ENCODE peak calls at places on chromosome 14, in seven cellular contexts. V is IMR-90, J is H9, C is neuronal stem cell, W is H1, H is mesenchymal stem cell, D is trophoblast cell. F is an unnamed sample.

GRCh38 chr14:64736271-64737131 is 32.3 kb downstream of the PLEKHG3 start:
- DNase-seq in H (no peak), W (no peak), V (no peak), J (peak; percentile 53), C (no peak), D (no peak), F (peak; percentile 49)

GRCh38 chr14:75372260-75372659 is 55.6 kb upstream of the JDP2 start:
- DNase-seq in H (no peak), D (no peak), C (no peak), V (no peak), J (no peak), W (no peak), F (no peak)

GRCh38 chr14:103123634-103124500 is 606 bp downstream of the TNFAIP2 start:
- DNase-seq in J (peak; percentile 70), V (no peak), H (peak; percentile 56), W (no peak), C (no peak), D (peak; percentile 62), F (no peak)

GRCh38 chr14:64786296-64787149 is 82.3 kb downstream of the PLEKHG3 start:
- DNase-seq in D (no peak), V (peak; percentile 56), C (no peak), J (no peak), H (no peak), W (no peak), F (no peak)

GRCh38 chr14:92993302-92993701 is 70.4 kb downstream of the CHGA start:
- DNase-seq in H (no peak), W (no peak), D (no peak), J (no peak), C (no peak), V (no peak), F (no peak)

GRCh38 chr14:105204206-105204930 is 23.3 kb upstream of the NUDT14 start:
- DNase-seq in W (no peak), J (no peak), H (no peak), C (no peak), D (peak; percentile 91), V (no peak), F (no peak)

GRCh38 chr14:32081901-32082300 is 4.8 kb downstream of the ARHGAP5 start:
- DNase-seq in H (no peak), C (no peak), J (peak; percentile 28), W (no peak), V (no peak), D (no peak), F (peak; percentile 29)

GRCh38 chr14:93331375-93332031 is 1.3 kb downstream of the BTBD7 start:
- DNase-seq in D (peak; percentile 53), W (no peak), J (no peak), V (no peak), C (no peak), H (peak; percentile 47), F (no peak)

GRCh38 chr14:97057238-97057637 is 260.1 kb downstream of the VRK1 start:
- DNase-seq in W (no peak), C (no peak), H (no peak), D (no peak), V (no peak), J (no peak), F (no peak)

GRCh38 chr14:22602853-22603252 is 4.8 kb downstream of the ABHD4 start:
- DNase-seq in H (no peak), W (no peak), V (peak; percentile 57), J (no peak), D (peak; percentile 25), C (no peak), F (no peak)

GRCh38 chr14:61559641-61560201 is 135.6 kb upstream of the HIF1A start:
- DNase-seq in C (no peak), V (no peak), J (peak; percentile 39), D (no peak), W (no peak), H (no peak), F (peak; percentile 40)

GRCh38 chr14:75196468-75196867 is 20.1 kb upstream of the TMED10 start:
- DNase-seq in H (no peak), C (no peak), V (no peak), J (no peak), W (no peak), D (no peak), F (no peak)

GRCh38 chr14:52950898-52951729 is at the start of gene FERMT2:
- DNase-seq in J (peak; percentile 89), C (peak; percentile 90), H (peak; percentile 90), V (peak; percentile 82), D (peak; percentile 91), W (no peak), F (peak; percentile 94)

GRCh38 chr14:104822821-104823615 is 22.1 kb downstream of the ZBTB42 start:
- DNase-seq in C (no peak), D (no peak), H (no peak), V (no peak), J (no peak), W (no peak), F (no peak)

GRCh38 chr14:49908433-49908782 is 15.5 kb downstream of the ARF6 start:
- DNase-seq in D (peak; percentile 28), J (no peak), H (no peak), W (no peak), V (no peak), C (no peak), F (no peak)

GRCh38 chr14:90201344-90201743 is 55.0 kb upstream of the PSMC1 start:
- DNase-seq in H (no peak), W (no peak), C (no peak), V (no peak), J (no peak), D (no peak), F (peak; percentile 30)
- H3K23ac ChIP-seq in H (no peak overlapping the region), W (no peak overlapping the region), C (no peak overlapping the region), V (no peak overlapping the region), J (no peak overlapping the region), D (no peak overlapping the region), F (no peak overlapping the region)

GRCh38 chr14:70714055-70714550 is 72.4 kb downstream of the TTC9 start:
- DNase-seq in J (no peak), H (peak; percentile 72), D (peak; percentile 74), V (peak; percentile 63), W (no peak), C (peak; percentile 77), F (peak; percentile 75)

GRCh38 chr14:70716958-70717357 is 75.2 kb downstream of the TTC9 start:
- DNase-seq in J (no peak), H (no peak), W (no peak), V (no peak), C (no peak), D (peak; percentile 76), F (peak; percentile 98)

GRCh38 chr14:70709726-70710382 is 68.1 kb downstream of the TTC9 start:
- DNase-seq in H (no peak), D (peak; percentile 24), W (no peak), C (no peak), V (no peak), J (peak; percentile 41), F (peak; percentile 36)

GRCh38 chr14:70716483-70716882 is 74.8 kb downstream of the TTC9 start:
- DNase-seq in J (no peak), H (no peak), C (no peak), V (no peak), D (peak; percentile 16), W (no peak), F (no peak)

GRCh38 chr14:70713096-70713875 is 71.6 kb downstream of the TTC9 start:
- DNase-seq in V (no peak), W (no peak), C (no peak), D (no peak), H (no peak), J (no peak), F (peak; percentile 37)
- H3K9ac ChIP-seq in V (no peak overlapping the region), W (no peak overlapping the region), C (no peak overlapping the region), D (no peak overlapping the region), H (no peak overlapping the region), J (no peak overlapping the region), F (no peak overlapping the region)

GRCh38 chr14:24267516-24267915 is 3.9 kb downstream of the RABGGTA start:
- DNase-seq in H (no peak), C (no peak), J (no peak), D (peak; percentile 40), W (no peak), V (no peak), F (no peak)

GRCh38 chr14:24264298-24264697 is 1.3 kb upstream of the TGM1 start:
- DNase-seq in V (no peak), J (no peak), C (no peak), W (no peak), H (no peak), D (peak; percentile 18), F (no peak)

GRCh38 chr14:24268225-24268624 is 3.2 kb downstream of the RABGGTA start:
- DNase-seq in D (no peak), J (no peak), V (no peak), C (no peak), W (no peak), H (no peak), F (no peak)

GRCh38 chr14:24263848-24264247 is 871 bp upstream of the TGM1 start:
- DNase-seq in D (peak; percentile 79), W (no peak), J (no peak), C (no peak), V (no peak), H (no peak), F (peak; percentile 2)

DNA sequence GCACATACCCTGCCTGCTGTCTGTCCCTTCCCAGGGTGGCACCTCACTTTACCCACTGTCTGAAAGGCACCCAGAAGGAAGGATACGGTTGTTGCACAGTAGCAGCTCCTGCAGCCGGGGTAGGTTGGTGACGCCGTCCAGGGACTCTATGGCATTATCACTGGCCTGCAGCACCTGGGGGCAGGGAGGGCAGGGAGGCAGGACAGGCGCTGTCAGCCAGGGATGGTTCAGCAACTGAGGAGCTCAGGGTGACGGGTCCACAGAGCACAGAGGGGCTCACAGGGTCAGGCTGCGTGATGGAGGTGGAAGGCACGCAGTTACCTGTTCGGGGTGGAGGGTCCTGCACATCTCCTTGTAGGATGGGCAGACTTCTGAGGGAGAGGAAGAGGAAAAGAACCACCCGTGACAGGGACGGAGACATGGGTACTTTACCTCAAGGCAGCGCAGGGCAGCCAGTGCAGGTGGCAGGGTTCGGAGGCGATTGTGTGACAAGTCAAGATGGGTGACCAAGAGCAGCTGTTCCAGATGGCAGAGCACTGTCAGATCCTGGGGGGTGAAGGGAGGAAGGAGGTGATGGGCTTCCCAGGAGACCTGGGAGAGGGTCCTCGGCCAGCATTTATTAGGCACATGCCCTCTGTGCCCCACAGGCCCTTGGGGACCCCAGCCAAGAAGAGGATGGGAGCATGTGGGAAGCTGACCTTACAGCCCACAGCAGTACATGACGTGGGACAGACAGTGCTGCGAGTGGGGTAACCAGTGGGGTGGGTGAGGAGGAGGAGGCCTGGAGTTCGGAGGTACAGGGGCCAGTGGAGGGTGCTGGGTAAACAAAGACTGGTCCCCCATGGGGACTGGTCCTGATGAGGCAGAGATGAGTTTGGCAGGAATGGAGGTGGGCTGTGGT is 3.6 kb upstream of the TGM1 start:
- DNase-seq in J (no peak), D (no peak), C (no peak), W (no peak), V (no peak), H (no peak), F (no peak)
- H2AK5ac ChIP-seq in J (no peak overlapping the region), D (peak overlapping the region; percentile 2), C (no peak overlapping the region), W (no peak overlapping the region), V (no peak overlapping the region), H (no peak overlapping the region), F (no peak overlapping the region)

DNA sequence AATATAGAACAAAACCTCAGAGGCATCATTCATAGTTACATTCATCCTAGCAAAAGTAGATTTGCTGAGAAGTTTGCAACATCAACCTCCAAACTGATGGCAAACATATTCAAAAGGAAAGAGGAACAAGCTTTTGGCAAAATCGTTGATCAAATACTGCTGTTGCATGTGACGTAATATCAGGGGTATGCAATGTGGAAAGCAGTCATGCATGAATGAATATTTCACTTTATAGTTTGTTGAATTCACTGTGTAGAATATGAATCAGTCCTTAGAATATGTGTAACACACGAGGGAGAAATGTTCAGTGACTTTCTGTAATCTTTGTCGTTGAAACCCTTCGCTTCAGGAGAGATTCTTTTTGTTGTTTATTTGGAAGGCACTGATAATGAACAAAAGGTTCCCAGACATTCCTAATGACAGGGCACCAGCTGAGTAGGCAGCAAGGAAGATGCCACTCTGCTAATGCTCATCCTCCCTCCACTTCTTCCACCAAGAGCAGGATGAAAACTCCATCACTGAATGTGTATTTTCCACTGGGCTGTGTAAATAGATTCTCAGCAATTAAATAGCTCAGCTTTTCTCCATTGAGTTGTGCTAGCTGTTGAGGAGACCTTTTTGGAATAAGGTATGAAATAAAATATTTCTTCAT is 126.1 kb downstream of the PELI2 start:
- DNase-seq in C (no peak), H (no peak), V (peak; percentile 94), J (no peak), D (peak; percentile 5), W (no peak), F (no peak)
- H3K23ac ChIP-seq in C (no peak overlapping the region), H (no peak overlapping the region), V (peak overlapping the region; percentile 86), J (no peak overlapping the region), D (no peak overlapping the region), W (no peak overlapping the region), F (no peak overlapping the region)

F was measured in mesendoderm.